ENCODE peak calls at places on chromosome 13, in five cellular contexts. M is skeletal muscle cell, D is WTC11, A is pancreas, Q is GM12891. L is an unnamed sample.

GRCh38 chr13:30862707-30863106 is 43.4 kb upstream of the MEDAG start:
- DNase-seq in M (no peak), D (peak), A (no peak), Q (no peak), L (peak)

GRCh38 chr13:114161028-114161556 is 18.0 kb upstream of the CFAP97D2 start:
- DNase-seq in M (no peak), D (no peak), A (no peak), Q (no peak), L (no peak)

GRCh38 chr13:54226866-54227265 is 1198.3 kb downstream of the OLFM4 start:
- DNase-seq in M (no peak), D (no peak), A (no peak), Q (no peak), L (no peak)

GRCh38 chr13:105276571-105276970 is 1258.9 kb downstream of the EFNB2 start:
- DNase-seq in M (no peak), D (no peak), A (no peak), Q (no peak), L (no peak)

GRCh38 chr13:40031031-40031430 is 375.6 kb downstream of the COG6 start:
- DNase-seq in M (peak), D (no peak), A (no peak), Q (no peak), L (no peak)

GRCh38 chr13:90352763-90353162 is 994.7 kb upstream of the MIR17HG start:
- DNase-seq in M (no peak), D (no peak), A (no peak), Q (no peak), L (no peak)

GRCh38 chr13:71867101-71867814 is at the start of gene DACH1:
- DNase-seq in M (no peak), D (peak), A (peak), Q (peak), L (peak)

GRCh38 chr13:95660981-95661581 is 15.9 kb upstream of the DNAJC3 start:
- DNase-seq in M (no peak), D (no peak), A (no peak), Q (no peak), L (no peak)

GRCh38 chr13:79389031-79389430 is 17.0 kb downstream of the RBM26 start:
- DNase-seq in M (no peak), D (no peak), A (no peak), Q (no peak), L (no peak)

GRCh38 chr13:79485014-79485441 is 4.1 kb downstream of the NDFIP2 start:
- DNase-seq in M (peak), D (no peak), A (peak), Q (no peak), L (no peak)

GRCh38 chr13:43686557-43686956 is 100.2 kb downstream of the ENOX1 start:
- DNase-seq in M (peak), D (no peak), A (peak), Q (no peak), L (no peak)

GRCh38 chr13:43797869-43798268 is 11.1 kb upstream of the ENOX1 start:
- DNase-seq in M (no peak), D (no peak), A (no peak), Q (no peak), L (no peak)

GRCh38 chr13:23847545-23847944 is 41.7 kb downstream of the MIPEP start:
- DNase-seq in M (no peak), D (no peak), A (no peak), Q (no peak), L (no peak)

GRCh38 chr13:91544723-91545122 is 146.3 kb downstream of the GPC5 start:
- DNase-seq in M (no peak), D (peak), A (no peak), Q (no peak), L (peak)

GRCh38 chr13:38419312-38419873 is 69.7 kb downstream of the UFM1 start:
- DNase-seq in M (no peak), D (no peak), A (no peak), Q (no peak), L (no peak)